ENCODE peak calls at places on chromosomes 16 and 17, in six cellular contexts. One of them, this sample, is unnamed.

GRCh38 chr16:3902731-3903130 is 22.2 kb upstream of the CREBBP start:
- DNase-seq in IMR-90: no peak
- DNase-seq in GM12878: no peak
- DNase-seq in thoracic aorta: no peak
- DNase-seq in fibroblast of mammary gland: no peak
- DNase-seq in cardiac muscle cell: no peak
- DNase-seq in this sample: no peak

GRCh38 chr16:17367034-17367433 is 103.7 kb downstream of the XYLT1 start:
- DNase-seq in thoracic aorta: no peak
- DNase-seq in fibroblast of mammary gland: no peak
- DNase-seq in cardiac muscle cell: no peak
- DNase-seq in GM12878: no peak
- DNase-seq in IMR-90: no peak
- DNase-seq in this sample: no peak

GRCh38 chr17:29613856-29614255 is 8.9 kb downstream of the CORO6 start:
- DNase-seq in thoracic aorta: no peak
- DNase-seq in IMR-90: no peak
- DNase-seq in cardiac muscle cell: no peak
- DNase-seq in GM12878: no peak
- DNase-seq in fibroblast of mammary gland: no peak
- DNase-seq in this sample: no peak

GRCh38 chr17:64781013-64781392 is 118.9 kb upstream of the SMURF2 start:
- DNase-seq in fibroblast of mammary gland: no peak
- DNase-seq in cardiac muscle cell: no peak
- DNase-seq in IMR-90: no peak
- DNase-seq in GM12878: no peak
- DNase-seq in thoracic aorta: no peak
- DNase-seq in this sample: no peak

GRCh38 chr17:4559139-4559791 is 1.1 kb downstream of the GGT6 start:
- DNase-seq in thoracic aorta: no peak
- DNase-seq in cardiac muscle cell: no peak
- DNase-seq in GM12878: no peak
- DNase-seq in IMR-90: no peak
- DNase-seq in fibroblast of mammary gland: no peak
- DNase-seq in this sample: no peak

GRCh38 chr16:79618712-79619050 is 18.1 kb upstream of the MAF start:
- DNase-seq in fibroblast of mammary gland: no peak
- DNase-seq in IMR-90: no peak
- DNase-seq in cardiac muscle cell: no peak
- DNase-seq in thoracic aorta: no peak
- DNase-seq in GM12878: no peak
- DNase-seq in this sample: no peak

GRCh38 chr16:68784226-68784625 is 47.1 kb downstream of the CDH1 start:
- DNase-seq in fibroblast of mammary gland: no peak
- DNase-seq in cardiac muscle cell: no peak
- DNase-seq in IMR-90: no peak
- DNase-seq in thoracic aorta: no peak
- DNase-seq in GM12878: no peak
- DNase-seq in this sample: no peak

GRCh38 chr16:47976609-47977180 is 179.1 kb downstream of the ABCC12 start:
- DNase-seq in GM12878: no peak
- DNase-seq in IMR-90: no peak
- DNase-seq in thoracic aorta: no peak
- DNase-seq in fibroblast of mammary gland: no peak
- DNase-seq in cardiac muscle cell: no peak
- DNase-seq in this sample: no peak

GRCh38 chr16:29011112-29011511 is 26.3 kb downstream of the LAT start:
- DNase-seq in thoracic aorta: no peak
- DNase-seq in IMR-90: no peak
- DNase-seq in cardiac muscle cell: no peak
- DNase-seq in GM12878: no peak
- DNase-seq in fibroblast of mammary gland: no peak
- DNase-seq in this sample: no peak

GRCh38 chr16:71367243-71367976 is 8.9 kb downstream of the CALB2 start:
- DNase-seq in cardiac muscle cell: peak
- DNase-seq in thoracic aorta: no peak
- DNase-seq in GM12878: peak
- DNase-seq in IMR-90: peak
- DNase-seq in fibroblast of mammary gland: peak
- DNase-seq in this sample: no peak

DNA sequence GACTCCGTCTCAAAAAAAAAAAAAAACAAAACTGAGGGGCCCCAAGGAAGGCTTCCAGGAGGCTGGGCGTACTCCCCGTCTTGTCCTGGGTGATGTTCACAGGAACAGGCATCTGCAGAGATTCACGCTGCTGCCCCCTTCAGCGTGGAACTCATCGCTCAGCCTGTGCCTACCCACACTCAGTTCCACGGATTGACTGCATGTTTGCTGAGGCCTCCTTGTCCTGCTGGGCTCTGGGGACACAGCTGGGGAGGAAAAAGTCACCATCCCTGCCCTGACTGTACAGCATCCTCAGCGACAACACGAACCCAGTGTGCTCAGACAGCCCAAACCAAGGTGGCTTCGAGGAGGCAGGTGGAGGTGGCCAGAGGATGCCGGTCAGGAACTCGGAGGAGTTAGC is 12.9 kb upstream of the OSGIN1 start:
- DNase-seq in fibroblast of mammary gland: no peak
- DNase-seq in thoracic aorta: no peak
- DNase-seq in GM12878: no peak
- DNase-seq in IMR-90: no peak
- DNase-seq in cardiac muscle cell: no peak
- DNase-seq in this sample: no peak
- TF ChIP-seq CTCF in fibroblast of mammary gland: no peak
- TF ChIP-seq CTCF in thoracic aorta: no peak
- TF ChIP-seq CTCF in GM12878: no peak
- TF ChIP-seq CTCF in IMR-90: no peak
- TF ChIP-seq CTCF in cardiac muscle cell: no peak
- TF ChIP-seq CTCF in this sample: no peak

GRCh38 chr17:7579001-7579838 is at the start of gene CD68:
- DNase-seq in GM12878: no peak
- DNase-seq in thoracic aorta: peak
- DNase-seq in cardiac muscle cell: peak
- DNase-seq in fibroblast of mammary gland: peak
- DNase-seq in IMR-90: peak
- DNase-seq in this sample: peak
- H3K4me3 ChIP-seq in GM12878: no peak
- H3K4me3 ChIP-seq in thoracic aorta: peak
- H3K4me3 ChIP-seq in cardiac muscle cell: no peak
- H3K4me3 ChIP-seq in fibroblast of mammary gland: peak
- H3K4me3 ChIP-seq in IMR-90: peak
- H3K4me3 ChIP-seq in this sample: no peak

GRCh38 chr16:46629331-46629843 is 8.2 kb upstream of the SHCBP1 start:
- DNase-seq in thoracic aorta: no peak
- DNase-seq in fibroblast of mammary gland: peak
- DNase-seq in IMR-90: peak
- DNase-seq in cardiac muscle cell: peak
- DNase-seq in GM12878: no peak
- DNase-seq in this sample: no peak
- TF ChIP-seq CTCF in thoracic aorta: no peak
- TF ChIP-seq CTCF in fibroblast of mammary gland: peak
- TF ChIP-seq CTCF in IMR-90: peak
- TF ChIP-seq CTCF in cardiac muscle cell: peak
- TF ChIP-seq CTCF in GM12878: no peak
- TF ChIP-seq CTCF in this sample: no peak

DNA sequence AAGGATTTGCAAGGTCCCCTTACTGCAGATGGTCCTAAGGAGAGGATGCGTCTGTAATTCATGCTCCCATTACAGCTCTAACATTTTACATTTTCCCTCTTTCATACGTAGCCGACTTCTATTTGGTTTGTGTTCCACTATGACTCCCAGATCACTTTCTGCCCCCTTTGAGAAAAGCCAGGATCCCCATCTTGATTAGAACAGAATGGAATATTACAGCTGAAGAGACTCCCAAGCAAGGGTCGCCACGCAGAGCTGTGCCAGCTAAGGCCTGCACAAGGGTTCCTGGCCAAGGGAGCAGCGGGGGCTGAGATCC is 3.4 kb upstream of the CDT1 start:
- DNase-seq in thoracic aorta: no peak
- DNase-seq in fibroblast of mammary gland: no peak
- DNase-seq in GM12878: no peak
- DNase-seq in cardiac muscle cell: no peak
- DNase-seq in IMR-90: no peak
- DNase-seq in this sample: no peak
- H3K4me3 ChIP-seq in thoracic aorta: no peak
- H3K4me3 ChIP-seq in fibroblast of mammary gland: no peak
- H3K4me3 ChIP-seq in GM12878: no peak
- H3K4me3 ChIP-seq in cardiac muscle cell: no peak
- H3K4me3 ChIP-seq in IMR-90: no peak
- H3K4me3 ChIP-seq in this sample: no peak

DNA sequence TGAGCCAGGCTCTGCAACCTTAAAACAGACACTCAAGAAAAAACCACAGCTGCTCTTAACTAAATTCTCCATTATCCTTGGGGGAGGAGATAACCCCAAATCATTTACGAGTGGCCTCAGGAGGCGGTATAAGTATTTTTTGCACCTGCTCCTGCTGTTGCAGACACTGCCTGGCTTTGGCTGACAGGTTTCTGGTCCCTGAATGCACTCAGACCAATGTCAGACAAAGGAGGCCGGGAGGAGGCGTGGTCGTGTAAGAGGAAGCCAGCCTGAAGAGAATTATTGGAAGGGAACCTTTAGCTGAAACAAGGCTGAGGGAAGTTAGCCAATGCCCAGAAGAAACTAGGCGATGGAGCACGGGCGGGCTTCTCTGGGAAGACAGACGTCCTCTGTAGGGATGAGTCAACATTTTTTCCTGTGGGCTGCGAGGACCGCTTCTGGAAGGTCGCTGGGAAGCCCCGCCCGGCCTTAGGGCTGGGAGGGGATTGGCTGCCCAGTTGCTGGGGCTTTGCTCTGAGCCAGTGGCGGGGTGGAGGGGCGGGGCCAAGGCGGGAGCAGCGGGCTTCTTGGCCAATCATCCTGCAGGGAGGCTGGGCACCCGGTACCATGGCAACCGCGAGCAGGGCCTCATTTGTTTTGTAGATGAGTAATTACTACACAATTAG is 82.3 kb downstream of the CCDC182 start:
- DNase-seq in IMR-90: peak
- DNase-seq in thoracic aorta: peak
- DNase-seq in fibroblast of mammary gland: peak
- DNase-seq in GM12878: no peak
- DNase-seq in cardiac muscle cell: peak
- DNase-seq in this sample: peak
- TF ChIP-seq CTCF in IMR-90: no peak
- TF ChIP-seq CTCF in thoracic aorta: no peak
- TF ChIP-seq CTCF in fibroblast of mammary gland: no peak
- TF ChIP-seq CTCF in GM12878: no peak
- TF ChIP-seq CTCF in cardiac muscle cell: no peak
- TF ChIP-seq CTCF in this sample: no peak

This sample was measured in lower leg skin.